ENCODE peak calls at places on chromosomes 11 and 22, in ten cellular contexts. P is T47D; K is ACHN; G is stimulated activated CD4-positive, alpha-beta T cell treated with anti-CD3 and anti-CD28 coated beads, TNF-alpha, amount 100 ng/mL, for 1 hour; R is NCI-H774; V is mammary epithelial cell; X is RWPE1; D is astrocyte of the spinal cord; N is activated T-helper 9 cell treated with anti-CD3 and anti-CD28 coated beads, Interleukin-2, amount 50 U/mL, for 16 hours; S is activated CD4-positive, alpha-beta T cell treated with anti-CD3 and anti-CD28 coated beads, Interleukin-2, amount 50 U/mL, for 1 hour. B is an unnamed sample.
A peak's percentile ranks its signal among the peaks of the same experiment; 100 is the strongest.

GRCh38 chr11:7969756-7970646 is 4.8 kb upstream of the NLRP10 start:
- DNase-seq in P (no peak), K (no peak), G (no peak), R (no peak), V (no peak), X (no peak), D (no peak), N (no peak), S (no peak), B (no peak)

GRCh38 chr11:61168292-61168691 is 7.1 kb upstream of the VPS37C start:
- DNase-seq in P (no peak), K (no peak), G (no peak), R (no peak), V (no peak), X (no peak), D (no peak), N (no peak), S (no peak), B (no peak)

GRCh38 chr11:64453466-64453865 is 94.5 kb downstream of the RPS6KA4 start:
- DNase-seq in P (no peak), K (no peak), G (no peak), R (no peak), V (no peak), X (no peak), D (no peak), N (no peak), S (no peak), B (no peak)

GRCh38 chr22:24155597-24156145 is 25.6 kb upstream of the SUSD2 start:
- DNase-seq in P (peak; percentile 44), K (peak; percentile 58), G (peak; percentile 37), R (no peak), V (peak; percentile 61), X (peak; percentile 36), D (peak; percentile 71), N (peak; percentile 29), S (peak; percentile 46), B (peak; percentile 15)

GRCh38 chr11:67262731-67263675 is 3.3 kb upstream of the GRK2 start:
- DNase-seq in P (peak; percentile 90), K (peak; percentile 80), G (no peak), R (peak; percentile 63), V (peak; percentile 81), X (peak; percentile 88), D (peak; percentile 68), N (peak; percentile 61), S (peak; percentile 68), B (peak; percentile 85)

GRCh38 chr11:44445500-44446340 is 119.7 kb upstream of the CD82 start:
- DNase-seq in P (peak; percentile 78), K (peak; percentile 1), G (no peak), R (no peak), V (peak; percentile 72), X (peak; percentile 76), D (no peak), N (no peak), S (no peak), B (peak; percentile 43)

GRCh38 chr11:119888119-119888518 is 159.1 kb upstream of the NECTIN1 start:
- DNase-seq in P (no peak), K (no peak), G (no peak), R (no peak), V (no peak), X (no peak), D (no peak), N (no peak), S (no peak), B (no peak)

GRCh38 chr22:34877506-34877905 is 188.5 kb upstream of the ISX start:
- DNase-seq in P (no peak), K (no peak), G (no peak), R (no peak), V (peak; percentile 28), X (no peak), D (peak; percentile 8), N (no peak), S (no peak), B (no peak)

GRCh38 chr11:103368151-103368550 is 258.9 kb downstream of the DYNC2H1 start:
- DNase-seq in P (no peak), K (no peak), G (no peak), R (no peak), V (no peak), X (no peak), D (no peak), N (no peak), S (no peak), B (no peak)

GRCh38 chr11:47438721-47439120 is 10.2 kb downstream of the RAPSN start:
- DNase-seq in P (no peak), K (no peak), G (no peak), R (no peak), V (no peak), X (no peak), D (no peak), N (no peak), S (no peak), B (no peak)

GRCh38 chr22:35212020-35212419 is 45.3 kb upstream of the HMGXB4 start:
- DNase-seq in P (no peak), K (peak; percentile 12), G (no peak), R (no peak), V (peak; percentile 71), X (no peak), D (peak; percentile 33), N (no peak), S (no peak), B (peak; percentile 34)

GRCh38 chr11:63813035-63813562 is at the start of gene SPINDOC:
- DNase-seq in P (peak; percentile 87), K (peak; percentile 75), G (peak; percentile 55), R (peak; percentile 90), V (peak; percentile 68), X (peak; percentile 89), D (peak; percentile 63), N (peak; percentile 61), S (peak; percentile 62), B (peak; percentile 33)

GRCh38 chr11:33779849-33780528 is 5.7 kb upstream of the FBXO3 start:
- DNase-seq in P (no peak), K (peak; percentile 33), G (no peak), R (no peak), V (peak; percentile 28), X (no peak), D (peak; percentile 83), N (no peak), S (no peak), B (peak; percentile 26)

GRCh38 chr11:134949121-134949591 is 537.1 kb upstream of the B3GAT1 start:
- DNase-seq in P (peak; percentile 62), K (peak; percentile 13), G (no peak), R (no peak), V (no peak), X (peak; percentile 4), D (peak; percentile 87), N (no peak), S (no peak), B (peak; percentile 67)

GRCh38 chr11:62179995-62180394 is 10.0 kb upstream of the SCGB1D1 start:
- DNase-seq in P (peak; percentile 39), K (no peak), G (no peak), R (peak; percentile 6), V (no peak), X (no peak), D (no peak), N (no peak), S (no peak), B (no peak)

GRCh38 chr22:32080904-32081303 is 37.8 kb downstream of the SLC5A1 start:
- DNase-seq in P (peak; percentile 75), K (peak; percentile 62), G (no peak), R (no peak), V (peak; percentile 66), X (peak; percentile 64), D (peak; percentile 48), N (no peak), S (peak; percentile 2), B (peak; percentile 61)

GRCh38 chr11:115920087-115920461 is 415.9 kb upstream of the CADM1 start:
- DNase-seq in P (no peak), K (peak; percentile 53), G (no peak), R (no peak), V (peak; percentile 46), X (no peak), D (peak; percentile 20), N (no peak), S (no peak), B (peak; percentile 1)

GRCh38 chr11:18012314-18012905 is 437 bp downstream of the SERGEF start:
- DNase-seq in P (peak; percentile 14), K (peak; percentile 5), G (peak; percentile 5), R (no peak), V (peak; percentile 30), X (peak; percentile 18), D (peak; percentile 19), N (no peak), S (no peak), B (peak; percentile 20)

GRCh38 chr11:7272373-7272772 is 20.7 kb downstream of the SYT9 start:
- DNase-seq in P (no peak), K (no peak), G (no peak), R (no peak), V (no peak), X (no peak), D (no peak), N (no peak), S (no peak), B (peak; percentile 8)

GRCh38 chr22:45775569-45776312 is 104.1 kb downstream of the ATXN10 start:
- DNase-seq in P (no peak), K (no peak), G (no peak), R (no peak), V (no peak), X (no peak), D (no peak), N (no peak), S (no peak), B (no peak)

GRCh38 chr11:59899532-59899931 is 20.9 kb downstream of the OOSP3 start:
- DNase-seq in P (no peak), K (no peak), G (no peak), R (no peak), V (no peak), X (no peak), D (no peak), N (no peak), S (no peak), B (no peak)

B was measured in bronchial epithelial cell.